ENCODE peak calls at places on chromosomes 2 and 18, in four cellular contexts. One of them, this sample, is unnamed.

GRCh38 chr2:102494570-102494969 is 21.5 kb downstream of the SLC9A4 start:
- DNase-seq in CD8-positive, alpha-beta memory T cell: no peak
- DNase-seq in activated naive CD4-positive, alpha-beta T cell treated with anti-CD3 and anti-CD28 coated beads for 36 hours: no peak
- DNase-seq in activated CD8-positive, alpha-beta memory T cell treated with anti-CD3 and anti-CD28 coated beads, Interleukin-2, amount 50 U/mL, for 48 hours: no peak
- DNase-seq in this sample: no peak

GRCh38 chr2:160339291-160339690 is 139.2 kb upstream of the ITGB6 start:
- DNase-seq in CD8-positive, alpha-beta memory T cell: no peak
- DNase-seq in activated CD8-positive, alpha-beta memory T cell treated with anti-CD3 and anti-CD28 coated beads, Interleukin-2, amount 50 U/mL, for 48 hours: no peak
- DNase-seq in activated naive CD4-positive, alpha-beta T cell treated with anti-CD3 and anti-CD28 coated beads for 36 hours: no peak
- DNase-seq in this sample: no peak

GRCh38 chr18:46073474-46074331 is 1.6 kb upstream of the PSTPIP2 start:
- DNase-seq in CD8-positive, alpha-beta memory T cell: peak
- DNase-seq in activated naive CD4-positive, alpha-beta T cell treated with anti-CD3 and anti-CD28 coated beads for 36 hours: peak
- DNase-seq in activated CD8-positive, alpha-beta memory T cell treated with anti-CD3 and anti-CD28 coated beads, Interleukin-2, amount 50 U/mL, for 48 hours: no peak
- DNase-seq in this sample: no peak

GRCh38 chr18:7926526-7926925 is 359.4 kb downstream of the PTPRM start:
- DNase-seq in activated CD8-positive, alpha-beta memory T cell treated with anti-CD3 and anti-CD28 coated beads, Interleukin-2, amount 50 U/mL, for 48 hours: no peak
- DNase-seq in activated naive CD4-positive, alpha-beta T cell treated with anti-CD3 and anti-CD28 coated beads for 36 hours: no peak
- DNase-seq in CD8-positive, alpha-beta memory T cell: no peak
- DNase-seq in this sample: no peak

GRCh38 chr2:74142340-74142739 is 5.4 kb downstream of the BOLA3 start:
- DNase-seq in activated CD8-positive, alpha-beta memory T cell treated with anti-CD3 and anti-CD28 coated beads, Interleukin-2, amount 50 U/mL, for 48 hours: peak
- DNase-seq in activated naive CD4-positive, alpha-beta T cell treated with anti-CD3 and anti-CD28 coated beads for 36 hours: no peak
- DNase-seq in CD8-positive, alpha-beta memory T cell: no peak
- DNase-seq in this sample: no peak

GRCh38 chr2:158495175-158495574 is 38.4 kb downstream of the PKP4 start:
- DNase-seq in activated naive CD4-positive, alpha-beta T cell treated with anti-CD3 and anti-CD28 coated beads for 36 hours: no peak
- DNase-seq in activated CD8-positive, alpha-beta memory T cell treated with anti-CD3 and anti-CD28 coated beads, Interleukin-2, amount 50 U/mL, for 48 hours: no peak
- DNase-seq in CD8-positive, alpha-beta memory T cell: no peak
- DNase-seq in this sample: no peak

GRCh38 chr2:201403904-201404303 is 46.8 kb upstream of the FLACC1 start:
- DNase-seq in activated naive CD4-positive, alpha-beta T cell treated with anti-CD3 and anti-CD28 coated beads for 36 hours: no peak
- DNase-seq in activated CD8-positive, alpha-beta memory T cell treated with anti-CD3 and anti-CD28 coated beads, Interleukin-2, amount 50 U/mL, for 48 hours: no peak
- DNase-seq in CD8-positive, alpha-beta memory T cell: no peak
- DNase-seq in this sample: no peak

GRCh38 chr2:73256618-73256922 is 22.5 kb downstream of the CCT7 start:
- DNase-seq in activated CD8-positive, alpha-beta memory T cell treated with anti-CD3 and anti-CD28 coated beads, Interleukin-2, amount 50 U/mL, for 48 hours: no peak
- DNase-seq in activated naive CD4-positive, alpha-beta T cell treated with anti-CD3 and anti-CD28 coated beads for 36 hours: no peak
- DNase-seq in CD8-positive, alpha-beta memory T cell: no peak
- DNase-seq in this sample: no peak

GRCh38 chr2:33425660-33426059 is 50.8 kb upstream of the RASGRP3 start:
- DNase-seq in activated naive CD4-positive, alpha-beta T cell treated with anti-CD3 and anti-CD28 coated beads for 36 hours: no peak
- DNase-seq in activated CD8-positive, alpha-beta memory T cell treated with anti-CD3 and anti-CD28 coated beads, Interleukin-2, amount 50 U/mL, for 48 hours: no peak
- DNase-seq in CD8-positive, alpha-beta memory T cell: no peak
- DNase-seq in this sample: no peak

GRCh38 chr2:239256297-239256696 is 144.5 kb downstream of the HDAC4 start:
- DNase-seq in activated naive CD4-positive, alpha-beta T cell treated with anti-CD3 and anti-CD28 coated beads for 36 hours: no peak
- DNase-seq in CD8-positive, alpha-beta memory T cell: no peak
- DNase-seq in activated CD8-positive, alpha-beta memory T cell treated with anti-CD3 and anti-CD28 coated beads, Interleukin-2, amount 50 U/mL, for 48 hours: no peak
- DNase-seq in this sample: no peak

GRCh38 chr2:225739328-225739727 is 339.8 kb downstream of the NYAP2 start:
- DNase-seq in activated naive CD4-positive, alpha-beta T cell treated with anti-CD3 and anti-CD28 coated beads for 36 hours: no peak
- DNase-seq in CD8-positive, alpha-beta memory T cell: no peak
- DNase-seq in activated CD8-positive, alpha-beta memory T cell treated with anti-CD3 and anti-CD28 coated beads, Interleukin-2, amount 50 U/mL, for 48 hours: no peak
- DNase-seq in this sample: no peak

GRCh38 chr2:236871500-236872001 is 214.1 kb upstream of the COPS8 start:
- DNase-seq in activated naive CD4-positive, alpha-beta T cell treated with anti-CD3 and anti-CD28 coated beads for 36 hours: no peak
- DNase-seq in CD8-positive, alpha-beta memory T cell: no peak
- DNase-seq in activated CD8-positive, alpha-beta memory T cell treated with anti-CD3 and anti-CD28 coated beads, Interleukin-2, amount 50 U/mL, for 48 hours: no peak
- DNase-seq in this sample: peak

GRCh38 chr2:27076323-27076722 is 2.1 kb upstream of the EMILIN1 start:
- DNase-seq in CD8-positive, alpha-beta memory T cell: no peak
- DNase-seq in activated naive CD4-positive, alpha-beta T cell treated with anti-CD3 and anti-CD28 coated beads for 36 hours: no peak
- DNase-seq in activated CD8-positive, alpha-beta memory T cell treated with anti-CD3 and anti-CD28 coated beads, Interleukin-2, amount 50 U/mL, for 48 hours: no peak
- DNase-seq in this sample: no peak

GRCh38 chr2:174760845-174761473 is 3.3 kb downstream of the CHRNA1 start:
- DNase-seq in CD8-positive, alpha-beta memory T cell: no peak
- DNase-seq in activated CD8-positive, alpha-beta memory T cell treated with anti-CD3 and anti-CD28 coated beads, Interleukin-2, amount 50 U/mL, for 48 hours: peak
- DNase-seq in activated naive CD4-positive, alpha-beta T cell treated with anti-CD3 and anti-CD28 coated beads for 36 hours: no peak
- DNase-seq in this sample: no peak

This sample was measured in ecto neural progenitor cell.